ENCODE peak calls at places on chromosomes 13 and 19, in four cellular contexts. A is A549; Y is adrenal gland; C is CD8-positive, alpha-beta T cell. S is an unnamed sample.
A peak's percentile ranks its signal among the peaks of the same experiment; 100 is the strongest.

GRCh38 chr13:39144941-39145533 is 106.8 kb downstream of the NHLRC3 start:
- DNase-seq in A (peak; percentile 52), Y (peak; percentile 60), C (no peak), S (peak; percentile 55)

GRCh38 chr19:30324982-30325381 is 47.2 kb upstream of the ZNF536 start:
- DNase-seq in A (no peak), Y (no peak), C (no peak), S (no peak)

GRCh38 chr13:36555151-36555986 is 118.5 kb upstream of the SERTM1 start:
- DNase-seq in A (no peak), Y (no peak), C (no peak), S (no peak)

GRCh38 chr19:28201462-28201943 is 1011.4 kb downstream of the UQCRFS1 start:
- DNase-seq in A (no peak), Y (no peak), C (no peak), S (no peak)

GRCh38 chr13:47166341-47166740 is 269.5 kb upstream of the HTR2A start:
- DNase-seq in A (no peak), Y (no peak), C (no peak), S (no peak)

GRCh38 chr19:4183967-4184717 is 1.7 kb downstream of the ANKRD24 start:
- DNase-seq in A (no peak), Y (no peak), C (no peak), S (no peak)

GRCh38 chr13:113117335-113117872 is 5.2 kb upstream of the F10 start:
- DNase-seq in A (no peak), Y (no peak), C (no peak), S (no peak)

GRCh38 chr19:13398780-13399726 is 107.2 kb downstream of the CACNA1A start:
- DNase-seq in A (peak; percentile 2), Y (no peak), C (no peak), S (no peak)

GRCh38 chr13:81582381-81582780 is 1241.5 kb upstream of the SPRY2 start:
- DNase-seq in A (no peak), Y (no peak), C (no peak), S (no peak)

GRCh38 chr19:45884682-45885555 is 1.0 kb downstream of the IRF2BP1 start:
- DNase-seq in A (no peak), Y (no peak), C (no peak), S (peak; percentile 40)

GRCh38 chr13:28792992-28793391 is 27.1 kb upstream of the MTUS2 start:
- DNase-seq in A (no peak), Y (no peak), C (no peak), S (no peak)

GRCh38 chr13:89267734-89268133 is 1596.6 kb downstream of the SLITRK5 start:
- DNase-seq in A (no peak), Y (no peak), C (no peak), S (no peak)

GRCh38 chr19:49573451-49573850 is 6.9 kb downstream of the NOSIP start:
- DNase-seq in A (no peak), Y (no peak), C (no peak), S (no peak)

GRCh38 chr19:57888494-57889231 is at the start of gene ZNF814:
- DNase-seq in A (peak; percentile 85), Y (peak; percentile 76), C (peak; percentile 87), S (peak; percentile 68)

GRCh38 chr13:113646376-113646775 is 11.6 kb downstream of the ATP4B start:
- DNase-seq in A (no peak), Y (no peak), C (no peak), S (no peak)

GRCh38 chr19:55175117-55175867 is 4.8 kb downstream of the SYT5 start:
- DNase-seq in A (no peak), Y (no peak), C (no peak), S (no peak)

GRCh38 chr19:34733266-34733825 is 697 bp upstream of the ZNF181 start:
- DNase-seq in A (no peak), Y (peak; percentile 63), C (no peak), S (no peak)

GRCh38 chr19:35031072-35031881 is 1.0 kb downstream of the SCN1B start:
- DNase-seq in A (no peak), Y (peak; percentile 50), C (no peak), S (no peak)

GRCh38 chr19:48194041-48194871 is 23.8 kb downstream of the ZSWIM9 start:
- DNase-seq in A (no peak), Y (no peak), C (no peak), S (no peak)

GRCh38 chr19:16061943-16062342 is 14.4 kb upstream of the TPM4 start:
- DNase-seq in A (no peak), Y (no peak), C (peak; percentile 62), S (no peak)

GRCh38 chr13:92959790-92960189 is 266.8 kb upstream of the GPC6 start:
- DNase-seq in A (no peak), Y (no peak), C (no peak), S (no peak)

GRCh38 chr13:35165205-35165604 is 223.1 kb downstream of the NBEA start:
- DNase-seq in A (no peak), Y (no peak), C (no peak), S (no peak)

GRCh38 chr13:26996965-26997752 is 174.5 kb downstream of the USP12 start:
- DNase-seq in A (no peak), Y (no peak), C (no peak), S (no peak)

GRCh38 chr13:32284927-32285632 is 30.1 kb downstream of the ZAR1L start:
- DNase-seq in A (no peak), Y (peak; percentile 38), C (no peak), S (peak; percentile 20)

GRCh38 chr13:97231118-97231831 is 9.1 kb downstream of the MBNL2 start:
- DNase-seq in A (no peak), Y (no peak), C (no peak), S (no peak)

GRCh38 chr19:49590971-49591730 is at the start of gene PRR12:
- DNase-seq in A (peak; percentile 88), Y (peak; percentile 73), C (peak; percentile 77), S (peak; percentile 68)

GRCh38 chr19:42542791-42543190 is 14.5 kb upstream of the CEACAM1 start:
- DNase-seq in A (no peak), Y (no peak), C (no peak), S (no peak)

GRCh38 chr13:80141114-80141849 is 199.6 kb downstream of the SPRY2 start:
- DNase-seq in A (no peak), Y (peak; percentile 16), C (no peak), S (peak; percentile 37)

GRCh38 chr19:5961969-5962945 is 15.7 kb downstream of the RANBP3 start:
- DNase-seq in A (no peak), Y (peak; percentile 70), C (peak; percentile 93), S (peak; percentile 69)

GRCh38 chr19:48064509-48064908 is 20.6 kb upstream of the CABP5 start:
- DNase-seq in A (no peak), Y (no peak), C (no peak), S (no peak)

GRCh38 chr13:99086869-99087129 is 108.9 kb upstream of the DOCK9 start:
- DNase-seq in A (no peak), Y (peak; percentile 37), C (peak; percentile 52), S (peak; percentile 35)

GRCh38 chr13:36769545-36769944 is 49.5 kb upstream of the RFXAP start:
- DNase-seq in A (no peak), Y (no peak), C (no peak), S (peak; percentile 18)

GRCh38 chr13:44305845-44306244 is 67.8 kb upstream of the SERP2 start:
- DNase-seq in A (no peak), Y (no peak), C (no peak), S (peak; percentile 51)

GRCh38 chr19:12838182-12838890 is at the start of gene MAST1:
- DNase-seq in A (peak; percentile 46), Y (peak; percentile 39), C (peak; percentile 48), S (peak; percentile 41)

GRCh38 chr19:49555600-49556411 is 24.6 kb downstream of the NOSIP start:
- DNase-seq in A (peak; percentile 76), Y (peak; percentile 93), C (peak; percentile 85), S (peak; percentile 96)

GRCh38 chr19:42069619-42070293 is at the start of gene GRIK5:
- DNase-seq in A (no peak), Y (no peak), C (no peak), S (no peak)

DNA sequence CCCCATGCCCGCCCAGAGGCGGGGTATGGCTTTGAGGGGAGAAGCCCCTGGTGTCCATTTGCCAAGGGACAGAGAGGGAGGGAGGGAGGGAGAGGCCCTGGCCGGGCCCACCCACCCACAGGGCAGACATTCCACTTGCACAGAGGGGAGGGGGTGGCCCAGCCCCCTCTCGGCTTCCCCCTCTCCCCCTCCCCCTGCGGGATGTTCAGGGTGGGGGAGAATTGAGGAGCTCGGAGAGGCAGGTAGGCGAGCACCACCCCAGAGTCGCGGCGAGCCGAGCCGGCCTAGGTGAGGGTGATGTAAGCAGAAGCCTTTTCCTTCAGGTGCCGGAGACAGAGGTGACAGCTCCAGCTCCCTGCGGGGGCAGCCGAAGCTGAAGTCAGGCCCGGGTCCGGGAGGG is 12.2 kb downstream of the DPF1 start:
- DNase-seq in A (no peak), Y (no peak), C (no peak), S (no peak)
- TF ChIP-seq CTCF in A (no peak), Y (no peak), C (no peak), S (no peak)

GRCh38 chr19:44685877-44686276 is 13.1 kb upstream of the CEACAM16 start:
- DNase-seq in A (peak; percentile 83), Y (no peak), C (no peak), S (no peak)

GRCh38 chr19:44686896-44687295 is 12.1 kb upstream of the CEACAM16 start:
- DNase-seq in A (no peak), Y (no peak), C (no peak), S (no peak)

GRCh38 chr19:44683434-44684210 is 12.3 kb downstream of the CEACAM19 start:
- DNase-seq in A (no peak), Y (no peak), C (no peak), S (peak; percentile 74)

GRCh38 chr19:44682807-44683206 is 11.5 kb downstream of the CEACAM19 start:
- DNase-seq in A (no peak), Y (no peak), C (no peak), S (no peak)

DNA sequence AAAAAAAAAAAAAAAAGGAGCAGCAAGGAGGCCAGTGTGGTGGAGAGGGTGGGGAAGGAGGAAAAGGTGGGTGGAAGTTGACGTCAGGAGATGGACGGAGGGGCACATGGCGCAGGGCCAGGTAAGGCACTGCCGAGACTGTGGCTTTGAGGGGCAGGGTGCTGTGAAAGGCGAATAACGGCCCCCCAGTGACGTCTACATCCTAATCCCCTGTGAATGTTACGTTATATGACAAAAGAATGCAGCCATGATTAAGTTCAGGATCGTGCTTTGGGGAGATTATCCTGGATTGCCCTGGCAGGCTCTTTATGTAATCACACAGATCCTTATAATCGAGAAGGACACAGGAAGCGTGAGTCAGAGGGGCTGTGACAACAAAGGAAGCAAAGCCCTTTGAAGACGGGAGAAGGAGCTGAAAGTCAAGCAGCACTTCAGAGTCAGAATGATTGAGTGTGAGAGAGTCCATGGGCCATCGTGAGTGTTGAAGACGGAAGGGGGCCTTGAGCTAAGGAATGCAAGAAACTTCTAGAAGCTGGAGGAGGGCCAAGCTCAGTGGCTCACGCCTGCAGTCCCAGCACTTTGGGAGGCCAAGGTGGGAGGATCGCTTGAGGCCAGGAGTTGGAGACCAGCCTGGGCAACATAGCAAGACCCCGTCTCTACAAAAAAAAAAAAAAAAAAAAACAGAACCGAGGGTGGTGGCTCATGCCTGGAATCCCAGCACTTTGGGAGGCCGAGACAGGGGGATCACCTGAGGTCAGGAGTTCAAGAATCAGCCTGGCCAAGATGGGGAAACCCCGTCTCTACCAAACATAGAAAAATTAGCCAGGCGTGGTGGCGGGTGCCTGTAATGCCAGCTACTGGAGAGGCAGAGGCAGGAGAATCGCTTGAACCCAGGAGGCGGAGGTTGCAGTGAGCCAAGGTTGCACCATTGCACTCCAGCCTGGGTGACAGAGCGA is 13.8 kb upstream of the CEACAM16 start:
- DNase-seq in A (peak; percentile 99), Y (peak; percentile 86), C (no peak), S (no peak)
- H3K27ac ChIP-seq in A (peak overlapping the region; percentile 87), Y (peak overlapping the region; percentile 62), C (no peak overlapping the region), S (no peak overlapping the region)

GRCh38 chr13:100674848-100675659 is 459 bp upstream of the TMTC4 start:
- DNase-seq in A (peak; percentile 96), Y (peak; percentile 100), C (peak; percentile 99), S (peak; percentile 98)
- TF ChIP-seq CTCF in A (no peak), Y (peak; percentile 28), C (no peak), S (peak; percentile 64)

GRCh38 chr19:18650048-18650435 is 13.2 kb downstream of the KLHL26 start:
- DNase-seq in A (no peak), Y (no peak), C (no peak), S (peak; percentile 23)
- H3K27ac ChIP-seq in A (no peak overlapping the region), Y (peak overlapping the region; percentile 78), C (no peak overlapping the region), S (peak overlapping the region; percentile 59)